ENCODE peak calls at places on chromosomes 11 and 22, in eight cellular contexts. O is HEK293T, B is GM13977, Z is NCI-H69, P is GM12891, V is T-cell, Y is T-helper 2 cell, D is astrocyte of the cerebellum. A is an unnamed sample.

GRCh38 chr11:84812351-84813083 is 814.6 kb downstream of the DLG2 start:
- DNase-seq in O (no peak), B (no peak), Z (no peak), P (no peak), V (no peak), Y (no peak), D (no peak), A (no peak)

GRCh38 chr11:10450451-10451398 is 4.3 kb upstream of the AMPD3 start:
- DNase-seq in O (no peak), B (peak; percentile 69), Z (peak; percentile 84), P (peak; percentile 42), V (peak; percentile 50), Y (peak; percentile 68), D (no peak), A (no peak)

GRCh38 chr22:32622004-32622761 is 147.6 kb downstream of the FBXO7 start:
- DNase-seq in O (no peak), B (no peak), Z (no peak), P (no peak), V (no peak), Y (no peak), D (peak; percentile 15), A (no peak)

GRCh38 chr22:36753120-36753802 is 22.7 kb downstream of the IFT27 start:
- DNase-seq in O (no peak), B (no peak), Z (no peak), P (no peak), V (no peak), Y (no peak), D (no peak), A (no peak)

GRCh38 chr11:269146-269890 is 8.9 kb upstream of the NLRP6 start:
- DNase-seq in O (no peak), B (peak; percentile 76), Z (no peak), P (no peak), V (peak; percentile 39), Y (peak; percentile 92), D (no peak), A (no peak)

GRCh38 chr11:127733552-127733951 is 733.0 kb upstream of the KIRREL3 start:
- DNase-seq in O (no peak), B (no peak), Z (peak; percentile 18), P (no peak), V (no peak), Y (no peak), D (no peak), A (no peak)

GRCh38 chr11:133530501-133530835 is 1.8 kb downstream of the OPCML start:
- DNase-seq in O (no peak), B (no peak), Z (no peak), P (no peak), V (no peak), Y (no peak), D (no peak), A (no peak)

GRCh38 chr11:111325259-111325658 is 26.9 kb downstream of the POU2AF3 start:
- DNase-seq in O (no peak), B (no peak), Z (no peak), P (no peak), V (no peak), Y (no peak), D (no peak), A (no peak)

GRCh38 chr11:9825315-9825714 is 161.4 kb downstream of the SWAP70 start:
- DNase-seq in O (no peak), B (no peak), Z (no peak), P (no peak), V (no peak), Y (no peak), D (no peak), A (no peak)

GRCh38 chr11:123063396-123064267 is 1.7 kb upstream of the HSPA8 start:
- DNase-seq in O (no peak), B (no peak), Z (peak; percentile 74), P (no peak), V (peak; percentile 43), Y (peak; percentile 82), D (peak; percentile 29), A (no peak)

GRCh38 chr11:78995166-78995565 is 420.5 kb upstream of the NARS2 start:
- DNase-seq in O (no peak), B (no peak), Z (no peak), P (no peak), V (no peak), Y (no peak), D (no peak), A (no peak)

GRCh38 chr22:33018232-33018864 is 39.8 kb downstream of the SYN3 start:
- DNase-seq in O (peak; percentile 75), B (peak; percentile 67), Z (peak; percentile 60), P (peak; percentile 35), V (peak; percentile 6), Y (peak; percentile 16), D (no peak), A (peak; percentile 5)